ENCODE peak calls at places on chromosomes 3 and 15, in ten cellular contexts. M is GM12865, Q is foreskin fibroblast, F is SK-N-SH, Z is choroid plexus epithelial cell, T is thoracic aorta, K is psoas muscle, C is pancreas, P is PC-3, N is uterus. X is an unnamed sample.

GRCh38 chr3:58585005-58585786 is 8.0 kb upstream of the FAM107A start:
- DNase-seq in M (peak; percentile 61), Q (peak; percentile 90), F (peak; percentile 94), Z (peak; percentile 58), T (peak; percentile 17), K (peak; percentile 91), C (peak; percentile 93), P (peak; percentile 85), N (peak; percentile 79), X (peak; percentile 44)

GRCh38 chr3:172316758-172317157 is 131.5 kb downstream of the GHSR start:
- DNase-seq in M (no peak), Q (no peak), F (no peak), Z (no peak), T (no peak), K (no peak), C (no peak), P (no peak), N (no peak), X (no peak)

GRCh38 chr3:46907960-46908293 is 30.4 kb downstream of the PTH1R start:
- DNase-seq in M (no peak), Q (no peak), F (no peak), Z (no peak), T (no peak), K (no peak), C (no peak), P (no peak), N (no peak), X (no peak)

GRCh38 chr3:113103588-113103987 is 107.8 kb upstream of the BOC start:
- DNase-seq in M (no peak), Q (no peak), F (no peak), Z (no peak), T (no peak), K (no peak), C (no peak), P (no peak), N (no peak), X (no peak)

GRCh38 chr3:134708671-134709070 is 57.8 kb upstream of the KY start:
- DNase-seq in M (no peak), Q (peak; percentile 34), F (no peak), Z (no peak), T (no peak), K (no peak), C (no peak), P (peak; percentile 22), N (no peak), X (no peak)

GRCh38 chr3:37310666-37311050 is 136.3 kb upstream of the LRRFIP2 start:
- DNase-seq in M (no peak), Q (no peak), F (no peak), Z (peak; percentile 9), T (no peak), K (no peak), C (no peak), P (no peak), N (no peak), X (no peak)

GRCh38 chr3:185677146-185677829 is 91.2 kb downstream of the SENP2 start:
- DNase-seq in M (peak; percentile 71), Q (peak; percentile 87), F (peak; percentile 56), Z (peak; percentile 91), T (no peak), K (no peak), C (no peak), P (peak; percentile 98), N (no peak), X (no peak)

GRCh38 chr3:141625506-141625905 is 112.6 kb upstream of the RNF7 start:
- DNase-seq in M (no peak), Q (peak; percentile 68), F (no peak), Z (no peak), T (no peak), K (no peak), C (no peak), P (peak; percentile 26), N (no peak), X (no peak)

GRCh38 chr15:60493166-60493565 is 14.2 kb upstream of the ICE2 start:
- DNase-seq in M (no peak), Q (no peak), F (no peak), Z (no peak), T (no peak), K (no peak), C (no peak), P (no peak), N (no peak), X (no peak)

GRCh38 chr3:40731445-40731844 is 206.7 kb downstream of the ZNF621 start:
- DNase-seq in M (no peak), Q (no peak), F (no peak), Z (no peak), T (no peak), K (no peak), C (no peak), P (no peak), N (no peak), X (no peak)

GRCh38 chr15:98760112-98760826 is 111.9 kb downstream of the IGF1R start:
- DNase-seq in M (no peak), Q (no peak), F (no peak), Z (no peak), T (no peak), K (no peak), C (no peak), P (peak; percentile 22), N (no peak), X (no peak)

GRCh38 chr3:38421679-38422336 is 31.9 kb upstream of the ACVR2B start:
- DNase-seq in M (no peak), Q (no peak), F (no peak), Z (no peak), T (no peak), K (no peak), C (no peak), P (no peak), N (no peak), X (no peak)

GRCh38 chr15:66841953-66842681 is 140.1 kb downstream of the SMAD6 start:
- DNase-seq in M (no peak), Q (peak; percentile 98), F (peak; percentile 85), Z (peak; percentile 95), T (peak; percentile 77), K (peak; percentile 91), C (peak; percentile 90), P (peak; percentile 82), N (peak; percentile 91), X (peak; percentile 40)

GRCh38 chr3:128620268-128620691 is 30.3 kb downstream of the RPN1 start:
- DNase-seq in M (no peak), Q (no peak), F (no peak), Z (no peak), T (no peak), K (no peak), C (peak; percentile 58), P (no peak), N (no peak), X (no peak)
- TF ChIP-seq CTCF in M (no peak), Q (no peak), F (peak; percentile 28), Z (peak; percentile 11), T (no peak), K (no peak), C (no peak), P (peak; percentile 9), N (no peak), X (no peak)

GRCh38 chr3:150303776-150304175 is 104.3 kb upstream of the TSC22D2 start:
- DNase-seq in M (peak; percentile 31), Q (no peak), F (no peak), Z (no peak), T (no peak), K (no peak), C (no peak), P (peak; percentile 44), N (no peak), X (no peak)
- TF ChIP-seq CTCF in M (peak; percentile 35), Q (peak; percentile 14), F (peak; percentile 57), Z (peak; percentile 29), T (no peak), K (no peak), C (no peak), P (peak; percentile 70), N (no peak), X (no peak)

DNA sequence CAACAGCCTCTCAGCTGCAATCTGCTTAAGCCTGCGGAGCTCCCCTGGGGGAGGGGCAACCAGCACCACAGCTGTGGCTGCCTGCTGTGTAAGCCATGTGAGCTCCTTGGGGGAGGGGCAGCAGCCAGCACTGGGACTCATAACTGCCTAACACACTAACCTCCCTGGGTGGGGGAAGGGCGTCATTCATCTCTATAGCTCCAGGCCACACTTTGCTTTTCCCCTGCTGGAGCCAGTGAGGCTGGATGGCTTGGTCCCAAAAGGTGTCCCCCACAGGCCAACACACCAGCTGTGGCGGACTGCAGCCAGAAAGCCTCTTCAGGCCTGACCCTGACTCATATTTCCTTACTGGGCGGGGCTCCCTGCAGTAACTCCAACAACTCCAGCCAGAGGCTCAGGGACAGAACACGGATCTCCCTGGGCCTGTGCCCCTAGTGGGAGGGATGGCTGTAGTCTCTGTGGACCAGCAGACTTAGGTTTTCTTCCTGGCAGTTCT is 129.8 kb downstream of the PPM1L start:
- DNase-seq in M (peak; percentile 86), Q (peak; percentile 59), F (no peak), Z (peak; percentile 87), T (no peak), K (peak; percentile 97), C (peak; percentile 36), P (peak; percentile 45), N (peak; percentile 22), X (no peak)
- TF ChIP-seq CTCF in M (no peak), Q (no peak), F (no peak), Z (peak; percentile 17), T (no peak), K (peak; percentile 44), C (no peak), P (no peak), N (no peak), X (no peak)

GRCh38 chr15:67907175-67907723 is 67.4 kb upstream of the RNU6-1 start:
- DNase-seq in M (no peak), Q (no peak), F (no peak), Z (no peak), T (no peak), K (no peak), C (no peak), P (no peak), N (no peak), X (no peak)

GRCh38 chr15:67905628-67906027 is 65.8 kb upstream of the RNU6-1 start:
- DNase-seq in M (no peak), Q (no peak), F (no peak), Z (no peak), T (no peak), K (no peak), C (no peak), P (no peak), N (no peak), X (no peak)

GRCh38 chr15:67903708-67904107 is 63.9 kb upstream of the RNU6-1 start:
- DNase-seq in M (no peak), Q (no peak), F (no peak), Z (no peak), T (no peak), K (no peak), C (no peak), P (no peak), N (no peak), X (no peak)

GRCh38 chr15:67908756-67909155 is 68.9 kb upstream of the RNU6-1 start:
- DNase-seq in M (no peak), Q (no peak), F (no peak), Z (no peak), T (no peak), K (no peak), C (no peak), P (no peak), N (no peak), X (no peak)

DNA sequence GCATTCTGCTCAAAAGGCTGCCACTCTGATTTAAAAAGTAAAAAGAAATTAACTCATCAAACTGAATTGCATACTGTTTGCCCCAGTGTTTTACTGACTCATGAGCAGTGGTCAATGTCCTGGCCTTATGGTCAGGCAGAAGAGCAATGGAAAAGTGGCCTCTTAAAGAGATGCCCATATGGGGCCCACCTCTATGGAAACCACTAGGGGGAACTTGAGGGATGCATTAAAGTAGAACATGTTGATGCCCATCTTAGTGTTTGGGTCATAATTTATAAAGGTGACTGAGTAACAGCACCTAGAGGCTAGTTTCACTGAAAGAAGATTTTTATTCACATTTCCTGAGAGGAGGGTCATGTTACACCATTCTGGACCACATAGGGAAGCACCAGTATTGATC is 66.5 kb upstream of the RNU6-1 start:
- DNase-seq in M (no peak), Q (no peak), F (no peak), Z (peak; percentile 67), T (no peak), K (no peak), C (no peak), P (peak; percentile 25), N (no peak), X (no peak)
- TF ChIP-seq CTCF in M (peak; percentile 7), Q (peak; percentile 38), F (peak; percentile 22), Z (peak; percentile 67), T (no peak), K (peak; percentile 32), C (no peak), P (peak; percentile 40), N (no peak), X (no peak)

X was measured in activated B cell treated with CpG ODN at 0.5 μM for 24 hours.